ENCODE peak calls at places on chromosomes 13 and 19, in four cellular contexts. Y is CD8-positive, alpha-beta T cell; C is AG04450; B is heart left ventricle. E is an unnamed sample.

GRCh38 chr13:99442273-99442895 is 58.9 kb upstream of the TM9SF2 start:
- DNase-seq in Y (peak), C (no peak), B (no peak), E (no peak)

GRCh38 chr19:5407356-5407755 is 47.9 kb upstream of the ZNRF4 start:
- DNase-seq in Y (no peak), C (no peak), B (no peak), E (no peak)

GRCh38 chr13:113528798-113529180 is 38.3 kb upstream of the DCUN1D2 start:
- DNase-seq in Y (no peak), C (no peak), B (no peak), E (no peak)

GRCh38 chr19:13100031-13100588 is 2.5 kb downstream of the LYL1 start:
- DNase-seq in Y (peak), C (no peak), B (peak), E (no peak)

GRCh38 chr13:110149036-110149435 is 157.9 kb downstream of the COL4A1 start:
- DNase-seq in Y (no peak), C (no peak), B (no peak), E (no peak)

GRCh38 chr13:77492982-77493381 is 42.5 kb upstream of the SCEL start:
- DNase-seq in Y (no peak), C (no peak), B (no peak), E (no peak)

GRCh38 chr13:36345438-36346221 is 564 bp downstream of the SPART start:
- DNase-seq in Y (peak), C (peak), B (peak), E (peak)

GRCh38 chr13:110575322-110576069 is 14.0 kb upstream of the RAB20 start:
- DNase-seq in Y (no peak), C (no peak), B (peak), E (no peak)

GRCh38 chr19:7340959-7341837 is 7.5 kb upstream of the ARHGEF18 start:
- DNase-seq in Y (peak), C (peak), B (peak), E (peak)

GRCh38 chr13:113905018-113905417 is 41.1 kb upstream of the GAS6 start:
- DNase-seq in Y (no peak), C (no peak), B (no peak), E (no peak)

GRCh38 chr19:40365613-40366401 is 17.3 kb downstream of the PLD3 start:
- DNase-seq in Y (no peak), C (peak), B (peak), E (peak)

GRCh38 chr19:7522923-7523667 is 671 bp downstream of the MCOLN1 start:
- DNase-seq in Y (no peak), C (no peak), B (no peak), E (no peak)

GRCh38 chr19:41688098-41688497 is at the start of gene CEACAM7:
- DNase-seq in Y (no peak), C (no peak), B (no peak), E (no peak)

GRCh38 chr19:16326401-16327130 is 1.9 kb downstream of the KLF2 start:
- DNase-seq in Y (peak), C (no peak), B (peak), E (no peak)

GRCh38 chr13:79401259-79402071 is 4.6 kb downstream of the RBM26 start:
- DNase-seq in Y (no peak), C (no peak), B (no peak), E (no peak)

GRCh38 chr13:71645467-71645866 is 221.5 kb downstream of the DACH1 start:
- DNase-seq in Y (no peak), C (no peak), B (no peak), E (no peak)

GRCh38 chr13:84405286-84405685 is 523.0 kb upstream of the SLITRK1 start:
- DNase-seq in Y (no peak), C (no peak), B (no peak), E (no peak)

GRCh38 chr13:112891477-112892401 is 77.3 kb upstream of the MCF2L start:
- DNase-seq in Y (peak), C (no peak), B (no peak), E (no peak)

GRCh38 chr19:32830231-32831014 is 39.1 kb downstream of the SLC7A9 start:
- DNase-seq in Y (no peak), C (peak), B (no peak), E (no peak)

GRCh38 chr13:39406688-39407087 is 196.3 kb downstream of the LHFPL6 start:
- DNase-seq in Y (no peak), C (no peak), B (no peak), E (no peak)

GRCh38 chr19:50843701-50844221 is 10.4 kb upstream of the KLK15 start:
- DNase-seq in Y (no peak), C (no peak), B (no peak), E (no peak)

GRCh38 chr19:58563034-58563573 is 4.7 kb upstream of the UBE2M start:
- DNase-seq in Y (peak), C (no peak), B (no peak), E (peak)

GRCh38 chr19:10699650-10700335 is 1.4 kb upstream of the QTRT1 start:
- DNase-seq in Y (peak), C (peak), B (no peak), E (no peak)

GRCh38 chr19:3513198-3514140 is 7.4 kb downstream of the FZR1 start:
- DNase-seq in Y (no peak), C (no peak), B (peak), E (no peak)

GRCh38 chr19:39916851-39917396 is 17.5 kb downstream of the FCGBP start:
- DNase-seq in Y (no peak), C (no peak), B (no peak), E (no peak)

GRCh38 chr19:1575323-1576241 is 7.5 kb upstream of the MEX3D start:
- DNase-seq in Y (no peak), C (no peak), B (peak), E (no peak)

GRCh38 chr19:53195265-53195879 is 2.2 kb upstream of the ZNF665 start:
- DNase-seq in Y (peak), C (peak), B (peak), E (peak)

GRCh38 chr13:79723462-79724116 is 242.6 kb downstream of the NDFIP2 start:
- DNase-seq in Y (no peak), C (no peak), B (peak), E (no peak)

GRCh38 chr19:48171584-48172170 is 1.2 kb downstream of the ZSWIM9 start:
- DNase-seq in Y (no peak), C (no peak), B (no peak), E (no peak)

GRCh38 chr13:91714726-91715334 is 316.4 kb downstream of the GPC5 start:
- DNase-seq in Y (no peak), C (no peak), B (no peak), E (no peak)

GRCh38 chr19:13064092-13064489 is 38.6 kb downstream of the LYL1 start:
- DNase-seq in Y (no peak), C (no peak), B (peak), E (no peak)

GRCh38 chr13:60627071-60627686 is 230.2 kb downstream of the TDRD3 start:
- DNase-seq in Y (no peak), C (no peak), B (no peak), E (no peak)

GRCh38 chr13:99228737-99229691 is 28.4 kb downstream of the UBAC2 start:
- DNase-seq in Y (no peak), C (peak), B (no peak), E (no peak)

GRCh38 chr19:50520822-50521465 is 7.2 kb upstream of the ASPDH start:
- DNase-seq in Y (no peak), C (no peak), B (no peak), E (no peak)

GRCh38 chr13:77207943-77208342 is 119.0 kb downstream of the MYCBP2 start:
- DNase-seq in Y (no peak), C (peak), B (no peak), E (no peak)

GRCh38 chr19:4534836-4535658 is at the start of gene PLIN5:
- DNase-seq in Y (peak), C (no peak), B (peak), E (peak)

GRCh38 chr13:98454389-98454881 is 122.5 kb downstream of the STK24 start:
- DNase-seq in Y (no peak), C (peak), B (no peak), E (no peak)

DNA sequence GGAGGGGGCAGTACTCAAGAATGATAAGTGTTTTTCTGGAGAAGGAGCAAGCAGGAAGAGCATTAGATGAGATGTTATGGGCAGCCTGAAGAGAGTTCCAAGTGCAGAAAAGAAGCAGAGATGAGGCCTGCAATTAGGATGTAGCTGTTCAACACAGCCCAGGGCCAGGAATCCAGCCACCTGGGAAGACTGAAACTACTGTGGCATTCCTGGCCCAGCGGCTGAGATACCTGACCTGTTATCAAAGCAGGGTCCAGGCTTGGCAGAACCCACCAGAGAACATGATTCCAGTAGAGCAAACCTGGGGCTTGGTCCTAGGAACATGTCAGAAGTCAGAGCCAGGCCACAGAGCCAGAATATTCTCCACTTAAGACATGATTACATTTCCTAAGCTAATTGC is 73.3 kb upstream of the LRCH1 start:
- DNase-seq in Y (no peak), C (no peak), B (no peak), E (no peak)
- H3K4me3 ChIP-seq in Y (no peak), C (no peak), B (no peak), E (no peak)

GRCh38 chr19:49327878-49328544 is 3.0 kb upstream of the SLC6A16 start:
- DNase-seq in Y (peak), C (no peak), B (no peak), E (no peak)

GRCh38 chr19:49326165-49326704 is 1.2 kb upstream of the SLC6A16 start:
- DNase-seq in Y (no peak), C (no peak), B (no peak), E (no peak)

GRCh38 chr19:49328741-49329140 is 3.8 kb upstream of the SLC6A16 start:
- DNase-seq in Y (no peak), C (no peak), B (no peak), E (no peak)

GRCh38 chr19:49324801-49325491 is at the start of gene SLC6A16:
- DNase-seq in Y (no peak), C (no peak), B (no peak), E (no peak)
- H3K27ac ChIP-seq in Y (no peak), C (no peak), B (no peak), E (no peak)

DNA sequence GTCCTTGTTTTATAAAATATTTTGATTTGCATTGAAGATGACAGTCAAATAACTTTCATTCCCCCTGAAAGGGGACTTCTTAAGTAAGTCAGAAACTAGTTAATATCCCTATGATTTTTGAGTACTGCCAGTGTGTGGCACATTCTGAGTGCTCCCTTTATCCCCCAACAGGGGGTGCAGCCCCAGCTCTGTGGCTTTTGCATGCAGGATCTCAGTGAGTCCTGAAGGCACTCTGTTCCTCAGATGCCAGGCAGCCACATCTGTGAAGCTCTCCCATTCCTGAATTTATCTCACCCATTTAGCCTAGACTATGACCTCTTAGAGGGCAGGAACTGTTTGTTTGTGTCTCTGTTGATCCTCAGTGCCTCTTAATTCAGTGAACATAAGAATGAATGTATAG is 123.1 kb downstream of the CDK8 start:
- DNase-seq in Y (peak), C (no peak), B (no peak), E (peak)
- TF ChIP-seq CTCF in Y (peak), C (peak), B (peak), E (peak)

GRCh38 chr13:86882107-86882506 is 789.1 kb upstream of the SLITRK5 start:
- DNase-seq in Y (no peak), C (no peak), B (no peak), E (no peak)

GRCh38 chr13:86877449-86877848 is 793.7 kb upstream of the SLITRK5 start:
- DNase-seq in Y (no peak), C (no peak), B (no peak), E (no peak)

GRCh38 chr13:86881390-86881789 is 789.8 kb upstream of the SLITRK5 start:
- DNase-seq in Y (no peak), C (no peak), B (no peak), E (no peak)

GRCh38 chr13:86882835-86883234 is 788.3 kb upstream of the SLITRK5 start:
- DNase-seq in Y (no peak), C (no peak), B (peak), E (no peak)
- H3K4me3 ChIP-seq in Y (no peak), C (no peak), B (no peak), E (no peak)

GRCh38 chr19:55226273-55226672 is 2.3 kb downstream of the TMEM86B start:
- DNase-seq in Y (no peak), C (no peak), B (no peak), E (no peak)
- H3K27ac ChIP-seq in Y (no peak), C (no peak), B (no peak), E (no peak)

GRCh38 chr13:41547253-41548000 is 90.1 kb downstream of the RGCC start:
- DNase-seq in Y (no peak), C (no peak), B (peak), E (peak)

GRCh38 chr13:41548870-41549269 is 91.5 kb downstream of the RGCC start:
- DNase-seq in Y (no peak), C (no peak), B (no peak), E (no peak)

GRCh38 chr13:41548031-41548430 is 90.7 kb downstream of the RGCC start:
- DNase-seq in Y (no peak), C (no peak), B (no peak), E (no peak)

GRCh38 chr13:41544824-41545707 is 87.7 kb downstream of the RGCC start:
- DNase-seq in Y (no peak), C (no peak), B (no peak), E (no peak)

DNA sequence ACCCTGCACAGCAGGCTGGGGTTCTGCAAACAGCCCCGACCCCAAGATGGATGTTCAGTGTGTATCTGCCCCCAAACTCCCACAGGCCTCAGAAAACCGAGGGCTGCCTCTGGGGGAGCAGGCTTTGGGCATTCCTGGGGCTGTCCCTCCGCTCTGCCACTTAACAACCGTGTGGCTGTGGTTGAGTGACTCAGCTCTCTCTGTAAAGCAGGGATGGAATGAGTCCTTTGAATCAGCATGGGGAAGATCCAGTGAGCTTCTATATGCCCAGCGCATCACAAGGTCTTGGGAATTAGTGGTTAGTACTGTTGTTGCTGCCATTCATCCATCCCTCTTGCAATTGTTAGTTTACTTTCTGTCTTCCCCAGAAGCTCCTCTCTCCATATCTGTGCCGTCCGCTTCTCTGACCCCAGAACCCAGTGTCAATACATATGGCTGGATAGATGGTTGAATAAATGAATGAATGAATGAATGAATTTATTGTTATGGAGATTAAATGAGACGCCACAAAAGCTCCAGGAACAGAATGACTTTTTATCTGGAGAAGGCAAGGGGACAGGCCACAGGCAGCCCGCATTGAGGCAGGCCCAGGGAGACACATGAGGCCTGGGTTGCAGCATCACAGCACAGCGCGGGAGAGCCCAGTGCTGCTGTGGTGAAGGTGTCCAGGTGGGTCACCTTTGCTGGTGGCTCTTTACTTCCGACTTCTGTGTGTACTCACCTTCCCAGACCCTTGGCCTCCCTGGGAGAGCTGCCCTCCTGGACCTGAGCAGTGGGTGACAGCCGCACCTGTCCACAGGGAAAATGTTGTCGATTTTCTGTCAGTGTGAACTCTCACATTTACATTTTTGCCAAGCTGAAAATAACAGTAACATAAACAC is 89.3 kb downstream of the RGCC start:
- DNase-seq in Y (no peak), C (peak), B (no peak), E (no peak)
- TF ChIP-seq CTCF in Y (no peak), C (no peak), B (no peak), E (no peak)

GRCh38 chr19:46351241-46352041 is 4.6 kb downstream of the PPP5C start:
- DNase-seq in Y (no peak), C (no peak), B (peak), E (no peak)
- H3K4me3 ChIP-seq in Y (peak), C (no peak), B (peak), E (no peak)

E was measured in dorsolateral prefrontal cortex.